ENCODE peak calls at places on chromosomes 16 and 17, in seven cellular contexts. Q, J, D, F, U, A and B are unnamed samples.

GRCh38 chr17:76556759-76557367 is 17.0 kb downstream of the PRCD start:
- DNase-seq in U (no peak), F (no peak), A (no peak), Q (no peak), D (peak), J (peak), B (no peak)

GRCh38 chr17:60857521-60857920 is 179.9 kb downstream of the BCAS3 start:
- DNase-seq in U (no peak), Q (no peak), J (no peak), F (no peak), A (no peak), D (no peak), B (no peak)

GRCh38 chr17:44959821-44960523 is 8.1 kb downstream of the C1QL1 start:
- DNase-seq in Q (no peak), D (peak), A (no peak), F (no peak), U (no peak), J (no peak), B (no peak)

GRCh38 chr16:3065742-3066439 is 451 bp downstream of the IL32 start:
- DNase-seq in D (no peak), Q (no peak), F (no peak), A (no peak), U (no peak), J (no peak), B (no peak)

GRCh38 chr17:6534846-6535514 is 21.4 kb downstream of the PITPNM3 start:
- DNase-seq in F (no peak), A (no peak), D (peak), J (no peak), U (no peak), Q (no peak), B (no peak)

GRCh38 chr17:77087650-77088454 is 52.9 kb upstream of the SEC14L1 start:
- DNase-seq in A (no peak), D (no peak), Q (no peak), U (no peak), F (no peak), J (no peak), B (no peak)

GRCh38 chr17:65479282-65479681 is 82.2 kb downstream of the AXIN2 start:
- DNase-seq in D (no peak), U (no peak), F (no peak), A (no peak), J (no peak), Q (no peak), B (no peak)

GRCh38 chr16:20931066-20931465 is 30.5 kb downstream of the LYRM1 start:
- DNase-seq in A (no peak), D (no peak), Q (no peak), U (no peak), F (no peak), J (no peak), B (no peak)

GRCh38 chr17:12472613-12473173 is 193.0 kb upstream of the MYOCD start:
- DNase-seq in A (peak), J (no peak), Q (no peak), U (no peak), D (no peak), F (no peak), B (no peak)

GRCh38 chr17:44363613-44364159 is at the start of gene FAM171A2:
- DNase-seq in Q (no peak), J (peak), D (peak), F (peak), A (peak), U (peak), B (peak)

GRCh38 chr17:20066253-20066652 is 57.1 kb downstream of the SPECC1 start:
- DNase-seq in U (no peak), F (peak), A (peak), Q (peak), J (no peak), D (no peak), B (no peak)

GRCh38 chr16:50303041-50303604 is 36.8 kb downstream of the ADCY7 start:
- DNase-seq in F (no peak), U (no peak), A (no peak), J (no peak), D (peak), Q (no peak), B (peak)

GRCh38 chr17:57944796-57945362 is 10.3 kb downstream of the CUEDC1 start:
- DNase-seq in F (no peak), D (no peak), U (no peak), A (no peak), J (no peak), Q (no peak), B (no peak)

GRCh38 chr16:71345031-71345430 is 13.5 kb upstream of the CALB2 start:
- DNase-seq in D (peak), A (no peak), Q (no peak), J (peak), U (no peak), F (no peak), B (no peak)

GRCh38 chr16:71343078-71343477 is 15.4 kb upstream of the CALB2 start:
- DNase-seq in F (no peak), A (no peak), D (no peak), U (no peak), Q (no peak), J (no peak), B (no peak)

GRCh38 chr16:71341881-71342280 is 16.6 kb upstream of the CALB2 start:
- DNase-seq in Q (no peak), F (no peak), J (no peak), A (no peak), D (no peak), U (no peak), B (no peak)

GRCh38 chr16:71347146-71347545 is 11.4 kb upstream of the CALB2 start:
- DNase-seq in F (no peak), J (no peak), Q (no peak), U (no peak), D (no peak), A (no peak), B (no peak)

GRCh38 chr16:71344315-71344905 is 14.1 kb upstream of the CALB2 start:
- DNase-seq in F (no peak), U (no peak), J (no peak), Q (no peak), D (no peak), A (no peak), B (no peak)
- TF ChIP-seq CTCF in F (no peak), U (no peak), J (no peak), Q (no peak), D (no peak), A (no peak), B (no peak)

GRCh38 chr16:84183911-84184310 is 2.9 kb downstream of the TAF1C start:
- DNase-seq in F (no peak), A (no peak), U (no peak), Q (no peak), J (no peak), D (no peak), B (no peak)
- TF ChIP-seq CTCF in F (peak), A (peak), U (no peak), Q (peak), J (peak), D (no peak), B (peak)

GRCh38 chr16:62256406-62256805 is 220.2 kb upstream of the CDH8 start:
- DNase-seq in F (peak), A (no peak), D (no peak), J (peak), U (no peak), Q (no peak), B (no peak)
- TF ChIP-seq CTCF in F (peak), A (no peak), D (peak), J (peak), U (peak), Q (peak), B (peak)

DNA sequence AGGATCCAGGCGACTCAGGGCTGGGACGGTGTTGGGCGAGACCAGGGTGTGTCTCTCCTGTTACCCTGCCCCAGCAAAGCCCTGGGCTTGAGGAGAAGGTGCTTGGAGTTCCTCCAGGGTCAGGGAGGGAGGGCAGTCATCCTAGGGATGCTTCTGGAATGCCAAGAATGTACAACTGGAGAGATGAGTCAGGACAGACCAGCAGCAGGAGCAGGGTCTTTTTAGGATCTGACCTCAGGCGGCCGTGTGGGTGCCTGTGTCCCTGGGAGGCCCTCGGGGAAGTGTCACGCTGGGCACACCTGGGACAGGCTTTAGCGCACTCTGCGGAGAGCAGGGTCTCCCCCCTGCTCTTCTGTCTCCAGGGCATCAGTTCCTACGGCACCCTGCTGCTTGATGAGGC is 8.2 kb upstream of the MTSS2 start:
- DNase-seq in D (peak), F (peak), U (no peak), Q (peak), A (peak), J (peak), B (no peak)
- TF ChIP-seq CTCF in D (no peak), F (no peak), U (no peak), Q (no peak), A (no peak), J (no peak), B (no peak)

DNA sequence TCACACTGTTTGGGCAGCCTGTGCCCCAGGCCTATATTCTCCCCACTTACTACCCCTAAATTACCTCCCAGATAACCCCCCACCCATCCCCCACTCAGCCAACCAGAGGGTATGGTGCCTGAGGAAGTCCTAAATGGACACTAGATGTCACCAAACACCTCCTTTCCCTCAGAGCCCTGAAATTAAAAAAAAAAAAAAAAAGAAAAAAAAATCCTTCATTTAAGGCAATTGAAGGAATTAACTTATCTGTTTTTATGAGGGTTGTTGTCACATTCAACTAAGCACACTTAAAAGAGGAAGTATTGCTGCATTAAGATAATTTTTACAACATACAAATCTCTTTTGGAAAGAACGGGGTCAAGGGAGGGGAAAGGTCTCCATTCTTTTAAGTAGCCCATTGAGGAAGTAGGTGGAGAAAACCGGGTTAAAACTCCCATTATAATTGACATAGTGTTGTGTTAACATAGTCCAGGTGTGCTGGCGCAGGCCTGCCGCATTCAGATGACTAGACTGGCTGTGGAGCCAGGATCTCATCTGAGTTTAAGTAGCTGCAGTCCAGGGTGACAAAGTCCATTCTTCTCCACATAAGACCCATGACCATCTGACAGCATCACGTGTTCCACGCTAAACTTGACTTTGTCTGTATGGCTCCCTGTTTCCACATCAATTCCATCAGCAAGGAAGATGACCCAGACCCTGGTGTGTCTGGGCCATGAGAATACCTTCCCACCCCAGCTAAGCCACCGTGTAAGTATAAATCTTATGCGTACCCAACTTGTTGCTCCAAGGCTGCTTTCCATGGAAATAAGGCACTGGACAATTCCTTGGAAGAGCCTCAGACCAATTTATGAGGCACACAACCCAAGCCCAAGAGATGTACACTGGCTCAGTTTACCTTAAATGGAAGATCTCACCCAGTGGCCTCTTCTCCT is 46.4 kb downstream of the SNX11 start:
- DNase-seq in D (peak), A (peak), J (peak), U (peak), F (peak), Q (no peak), B (no peak)
- TF ChIP-seq CTCF in D (peak), A (peak), J (peak), U (peak), F (peak), Q (peak), B (peak)